ENCODE peak calls at places on chromosome 1, in seven cellular contexts. One of them, this sample, is unnamed.

GRCh38 chr1:41678141-41678878 is 193.8 kb upstream of the EDN2 start:
- DNase-seq in Panc1: no peak
- DNase-seq in COR-L47: no peak
- DNase-seq in activated CD8-positive, alpha-beta memory T cell treated with anti-CD3 and anti-CD28 coated beads for 4 hours: no peak
- DNase-seq in lower leg skin: no peak
- DNase-seq in fibroblast of the conjunctiva: no peak
- DNase-seq in endothelial cell: no peak
- DNase-seq in this sample: no peak

GRCh38 chr1:219374167-219374566 is 200.5 kb downstream of the LYPLAL1 start:
- DNase-seq in Panc1: no peak
- DNase-seq in COR-L47: no peak
- DNase-seq in activated CD8-positive, alpha-beta memory T cell treated with anti-CD3 and anti-CD28 coated beads for 4 hours: no peak
- DNase-seq in lower leg skin: no peak
- DNase-seq in fibroblast of the conjunctiva: no peak
- DNase-seq in endothelial cell: no peak
- DNase-seq in this sample: no peak

GRCh38 chr1:15975358-15975804 is 520 bp downstream of the ZBTB17 start:
- DNase-seq in Panc1: no peak
- DNase-seq in COR-L47: no peak
- DNase-seq in activated CD8-positive, alpha-beta memory T cell treated with anti-CD3 and anti-CD28 coated beads for 4 hours: peak
- DNase-seq in lower leg skin: no peak
- DNase-seq in fibroblast of the conjunctiva: no peak
- DNase-seq in endothelial cell: peak
- DNase-seq in this sample: no peak

GRCh38 chr1:236829085-236829484 is 34.0 kb downstream of the MTR start:
- DNase-seq in Panc1: no peak
- DNase-seq in COR-L47: no peak
- DNase-seq in activated CD8-positive, alpha-beta memory T cell treated with anti-CD3 and anti-CD28 coated beads for 4 hours: no peak
- DNase-seq in lower leg skin: no peak
- DNase-seq in fibroblast of the conjunctiva: no peak
- DNase-seq in endothelial cell: no peak
- DNase-seq in this sample: no peak

GRCh38 chr1:97996880-97997279 is 76.0 kb upstream of the DPYD start:
- DNase-seq in Panc1: no peak
- DNase-seq in COR-L47: no peak
- DNase-seq in activated CD8-positive, alpha-beta memory T cell treated with anti-CD3 and anti-CD28 coated beads for 4 hours: no peak
- DNase-seq in lower leg skin: no peak
- DNase-seq in fibroblast of the conjunctiva: no peak
- DNase-seq in endothelial cell: no peak
- DNase-seq in this sample: no peak

GRCh38 chr1:217135569-217135915 is 412.3 kb upstream of the ESRRG start:
- DNase-seq in Panc1: no peak
- DNase-seq in COR-L47: peak
- DNase-seq in activated CD8-positive, alpha-beta memory T cell treated with anti-CD3 and anti-CD28 coated beads for 4 hours: no peak
- DNase-seq in lower leg skin: no peak
- DNase-seq in fibroblast of the conjunctiva: no peak
- DNase-seq in endothelial cell: peak
- DNase-seq in this sample: no peak

GRCh38 chr1:33982419-33982818 is 118.5 kb downstream of the HMGB4 start:
- DNase-seq in Panc1: no peak
- DNase-seq in COR-L47: no peak
- DNase-seq in activated CD8-positive, alpha-beta memory T cell treated with anti-CD3 and anti-CD28 coated beads for 4 hours: no peak
- DNase-seq in lower leg skin: no peak
- DNase-seq in fibroblast of the conjunctiva: no peak
- DNase-seq in endothelial cell: no peak
- DNase-seq in this sample: no peak

GRCh38 chr1:6241107-6241886 is 2.7 kb upstream of the HES3 start:
- DNase-seq in Panc1: no peak
- DNase-seq in COR-L47: no peak
- DNase-seq in activated CD8-positive, alpha-beta memory T cell treated with anti-CD3 and anti-CD28 coated beads for 4 hours: no peak
- DNase-seq in lower leg skin: no peak
- DNase-seq in fibroblast of the conjunctiva: no peak
- DNase-seq in endothelial cell: no peak
- DNase-seq in this sample: no peak

GRCh38 chr1:16307222-16307621 is 45.1 kb downstream of the FBXO42 start:
- DNase-seq in Panc1: no peak
- DNase-seq in COR-L47: no peak
- DNase-seq in activated CD8-positive, alpha-beta memory T cell treated with anti-CD3 and anti-CD28 coated beads for 4 hours: no peak
- DNase-seq in lower leg skin: no peak
- DNase-seq in fibroblast of the conjunctiva: no peak
- DNase-seq in endothelial cell: no peak
- DNase-seq in this sample: no peak

GRCh38 chr1:230426246-230427101 is at the start of gene PGBD5:
- DNase-seq in Panc1: no peak
- DNase-seq in COR-L47: peak
- DNase-seq in activated CD8-positive, alpha-beta memory T cell treated with anti-CD3 and anti-CD28 coated beads for 4 hours: no peak
- DNase-seq in lower leg skin: no peak
- DNase-seq in fibroblast of the conjunctiva: no peak
- DNase-seq in endothelial cell: peak
- DNase-seq in this sample: peak

GRCh38 chr1:17069452-17070162 is 15.8 kb upstream of the SDHB start:
- DNase-seq in Panc1: no peak
- DNase-seq in COR-L47: no peak
- DNase-seq in activated CD8-positive, alpha-beta memory T cell treated with anti-CD3 and anti-CD28 coated beads for 4 hours: no peak
- DNase-seq in lower leg skin: no peak
- DNase-seq in fibroblast of the conjunctiva: no peak
- DNase-seq in endothelial cell: no peak
- DNase-seq in this sample: no peak

GRCh38 chr1:83497563-83497962 is 501.4 kb downstream of the TTLL7 start:
- DNase-seq in Panc1: no peak
- DNase-seq in COR-L47: no peak
- DNase-seq in activated CD8-positive, alpha-beta memory T cell treated with anti-CD3 and anti-CD28 coated beads for 4 hours: no peak
- DNase-seq in lower leg skin: no peak
- DNase-seq in fibroblast of the conjunctiva: no peak
- DNase-seq in endothelial cell: peak
- DNase-seq in this sample: no peak

GRCh38 chr1:221031890-221032222 is 152.6 kb downstream of the HLX start:
- DNase-seq in Panc1: no peak
- DNase-seq in COR-L47: no peak
- DNase-seq in activated CD8-positive, alpha-beta memory T cell treated with anti-CD3 and anti-CD28 coated beads for 4 hours: no peak
- DNase-seq in lower leg skin: no peak
- DNase-seq in fibroblast of the conjunctiva: no peak
- DNase-seq in endothelial cell: no peak
- DNase-seq in this sample: no peak

GRCh38 chr1:225458222-225458631 is 30.4 kb upstream of the LBR start:
- DNase-seq in Panc1: no peak
- DNase-seq in COR-L47: no peak
- DNase-seq in activated CD8-positive, alpha-beta memory T cell treated with anti-CD3 and anti-CD28 coated beads for 4 hours: no peak
- DNase-seq in lower leg skin: no peak
- DNase-seq in fibroblast of the conjunctiva: no peak
- DNase-seq in endothelial cell: no peak
- DNase-seq in this sample: no peak

GRCh38 chr1:1157426-1157913 is 16.2 kb upstream of the TTLL10 start:
- DNase-seq in Panc1: peak
- DNase-seq in COR-L47: no peak
- DNase-seq in activated CD8-positive, alpha-beta memory T cell treated with anti-CD3 and anti-CD28 coated beads for 4 hours: peak
- DNase-seq in lower leg skin: peak
- DNase-seq in fibroblast of the conjunctiva: peak
- DNase-seq in endothelial cell: peak
- DNase-seq in this sample: no peak

GRCh38 chr1:170075186-170075585 is 691 bp upstream of the KIFAP3 start:
- DNase-seq in Panc1: no peak
- DNase-seq in COR-L47: no peak
- DNase-seq in activated CD8-positive, alpha-beta memory T cell treated with anti-CD3 and anti-CD28 coated beads for 4 hours: no peak
- DNase-seq in lower leg skin: no peak
- DNase-seq in fibroblast of the conjunctiva: no peak
- DNase-seq in endothelial cell: no peak
- DNase-seq in this sample: no peak

GRCh38 chr1:174991473-174991872 is 8.3 kb upstream of the CACYBP start:
- DNase-seq in Panc1: no peak
- DNase-seq in COR-L47: no peak
- DNase-seq in activated CD8-positive, alpha-beta memory T cell treated with anti-CD3 and anti-CD28 coated beads for 4 hours: no peak
- DNase-seq in lower leg skin: no peak
- DNase-seq in fibroblast of the conjunctiva: no peak
- DNase-seq in endothelial cell: no peak
- DNase-seq in this sample: no peak

GRCh38 chr1:42480921-42481320 is 17.8 kb downstream of the CCDC30 start:
- DNase-seq in Panc1: no peak
- DNase-seq in COR-L47: no peak
- DNase-seq in activated CD8-positive, alpha-beta memory T cell treated with anti-CD3 and anti-CD28 coated beads for 4 hours: no peak
- DNase-seq in lower leg skin: no peak
- DNase-seq in fibroblast of the conjunctiva: no peak
- DNase-seq in endothelial cell: no peak
- DNase-seq in this sample: no peak

GRCh38 chr1:19585507-19585906 is 58.6 kb upstream of the NBL1 start:
- DNase-seq in Panc1: no peak
- DNase-seq in COR-L47: no peak
- DNase-seq in activated CD8-positive, alpha-beta memory T cell treated with anti-CD3 and anti-CD28 coated beads for 4 hours: no peak
- DNase-seq in lower leg skin: no peak
- DNase-seq in fibroblast of the conjunctiva: no peak
- DNase-seq in endothelial cell: no peak
- DNase-seq in this sample: no peak

GRCh38 chr1:10663668-10664035 is 132.8 kb downstream of the CASZ1 start:
- DNase-seq in Panc1: no peak
- DNase-seq in COR-L47: no peak
- DNase-seq in activated CD8-positive, alpha-beta memory T cell treated with anti-CD3 and anti-CD28 coated beads for 4 hours: no peak
- DNase-seq in lower leg skin: no peak
- DNase-seq in fibroblast of the conjunctiva: no peak
- DNase-seq in endothelial cell: peak
- DNase-seq in this sample: no peak

GRCh38 chr1:113452921-113453770 is 62.8 kb downstream of the MAGI3 start:
- DNase-seq in Panc1: no peak
- DNase-seq in COR-L47: peak
- DNase-seq in activated CD8-positive, alpha-beta memory T cell treated with anti-CD3 and anti-CD28 coated beads for 4 hours: no peak
- DNase-seq in lower leg skin: no peak
- DNase-seq in fibroblast of the conjunctiva: peak
- DNase-seq in endothelial cell: no peak
- DNase-seq in this sample: no peak

GRCh38 chr1:204650911-204651570 is 34.5 kb downstream of the LRRN2 start:
- DNase-seq in Panc1: no peak
- DNase-seq in COR-L47: no peak
- DNase-seq in activated CD8-positive, alpha-beta memory T cell treated with anti-CD3 and anti-CD28 coated beads for 4 hours: no peak
- DNase-seq in lower leg skin: no peak
- DNase-seq in fibroblast of the conjunctiva: no peak
- DNase-seq in endothelial cell: no peak
- DNase-seq in this sample: no peak

GRCh38 chr1:245748246-245748645 is 593.5 kb downstream of the KIF26B start:
- DNase-seq in Panc1: no peak
- DNase-seq in COR-L47: no peak
- DNase-seq in activated CD8-positive, alpha-beta memory T cell treated with anti-CD3 and anti-CD28 coated beads for 4 hours: no peak
- DNase-seq in lower leg skin: no peak
- DNase-seq in fibroblast of the conjunctiva: no peak
- DNase-seq in endothelial cell: no peak
- DNase-seq in this sample: no peak

GRCh38 chr1:20358761-20359263 is 68.1 kb downstream of the VWA5B1 start:
- DNase-seq in Panc1: no peak
- DNase-seq in COR-L47: peak
- DNase-seq in activated CD8-positive, alpha-beta memory T cell treated with anti-CD3 and anti-CD28 coated beads for 4 hours: no peak
- DNase-seq in lower leg skin: no peak
- DNase-seq in fibroblast of the conjunctiva: peak
- DNase-seq in endothelial cell: no peak
- DNase-seq in this sample: peak

GRCh38 chr1:56758135-56758534 is 61.1 kb downstream of the FYB2 start:
- DNase-seq in Panc1: no peak
- DNase-seq in COR-L47: peak
- DNase-seq in activated CD8-positive, alpha-beta memory T cell treated with anti-CD3 and anti-CD28 coated beads for 4 hours: no peak
- DNase-seq in lower leg skin: no peak
- DNase-seq in fibroblast of the conjunctiva: no peak
- DNase-seq in endothelial cell: peak
- DNase-seq in this sample: no peak

GRCh38 chr1:22609291-22609690 is 27.1 kb upstream of the C1QA start:
- DNase-seq in Panc1: no peak
- DNase-seq in COR-L47: peak
- DNase-seq in activated CD8-positive, alpha-beta memory T cell treated with anti-CD3 and anti-CD28 coated beads for 4 hours: no peak
- DNase-seq in lower leg skin: no peak
- DNase-seq in fibroblast of the conjunctiva: no peak
- DNase-seq in endothelial cell: no peak
- DNase-seq in this sample: peak

GRCh38 chr1:22619252-22619651 is 17.2 kb upstream of the C1QA start:
- DNase-seq in Panc1: no peak
- DNase-seq in COR-L47: no peak
- DNase-seq in activated CD8-positive, alpha-beta memory T cell treated with anti-CD3 and anti-CD28 coated beads for 4 hours: no peak
- DNase-seq in lower leg skin: no peak
- DNase-seq in fibroblast of the conjunctiva: no peak
- DNase-seq in endothelial cell: no peak
- DNase-seq in this sample: no peak

This sample was measured in NCI-H748 treated with DMSO at 0.1 percent for 48 hours.